ENCODE peak calls at places on chromosome 1, in seven cellular contexts. L, K, F, C, R, I and A are unnamed samples. For H3K27me3, the result is how much of the 10 kb centered on the place peaks cover.

GRCh38 chr1:11757047-11757446 is 4.9 kb upstream of the C1orf167 start:
- DNase-seq in F (no peak), R (no peak), K (no peak), C (peak), I (no peak), L (no peak), A (no peak)

GRCh38 chr1:208031316-208031931 is 120.5 kb upstream of the CD34 start:
- DNase-seq in F (no peak), I (no peak), R (no peak), L (no peak), C (peak), K (no peak), A (no peak)

GRCh38 chr1:167455786-167456446 is 62.4 kb downstream of the CD247 start:
- DNase-seq in R (no peak), K (peak), F (peak), L (no peak), C (no peak), I (peak), A (peak)

GRCh38 chr1:209768354-209768774 is 12.5 kb downstream of the TRAF3IP3 start:
- DNase-seq in L (no peak), C (no peak), F (no peak), R (peak), K (no peak), I (no peak), A (no peak)

GRCh38 chr1:220370041-220370700 is 97.9 kb upstream of the RAB3GAP2 start:
- DNase-seq in C (peak), K (no peak), F (peak), I (peak), R (no peak), L (no peak), A (no peak)

GRCh38 chr1:183986941-183987340 is 50.6 kb downstream of the COLGALT2 start:
- DNase-seq in C (no peak), I (no peak), K (no peak), F (no peak), L (no peak), R (no peak), A (no peak)

GRCh38 chr1:61152706-61153105 is 70.3 kb downstream of the NFIA start:
- DNase-seq in C (no peak), R (no peak), K (no peak), I (no peak), L (no peak), F (no peak), A (no peak)

GRCh38 chr1:92764116-92764515 is 20.8 kb downstream of the EVI5 start:
- DNase-seq in R (no peak), K (no peak), F (no peak), C (peak), L (no peak), I (no peak), A (no peak)

GRCh38 chr1:211736351-211736915 is 61.0 kb upstream of the NEK2 start:
- DNase-seq in R (no peak), I (no peak), C (no peak), F (no peak), L (no peak), K (no peak), A (no peak)

GRCh38 chr1:186082235-186082937 is 292.7 kb downstream of the TPR start:
- DNase-seq in F (peak), R (no peak), K (no peak), I (peak), C (peak), L (no peak), A (peak)

GRCh38 chr1:89802036-89802435 is 18.8 kb upstream of the LRRC8D start:
- DNase-seq in C (no peak), I (no peak), R (no peak), L (no peak), K (no peak), F (no peak), A (no peak)

GRCh38 chr1:243346016-243346415 is 90.2 kb downstream of the SDCCAG8 start:
- DNase-seq in F (no peak), R (no peak), L (no peak), I (no peak), C (peak), K (no peak), A (no peak)

GRCh38 chr1:201013991-201014815 is 9.3 kb downstream of the KIF21B start:
- DNase-seq in L (no peak), R (no peak), F (no peak), K (no peak), C (peak), I (peak), A (no peak)

GRCh38 chr1:22598736-22599135 is 35.4 kb downstream of the EPHA8 start:
- DNase-seq in K (no peak), F (no peak), R (no peak), I (no peak), L (no peak), C (peak), A (no peak)

GRCh38 chr1:75632350-75632949 is 21.5 kb upstream of the SLC44A5 start:
- DNase-seq in R (no peak), L (no peak), C (peak), I (peak), K (no peak), F (no peak), A (no peak)

GRCh38 chr1:15935056-15935950 is 40.6 kb downstream of the ZBTB17 start:
- DNase-seq in K (no peak), R (no peak), C (peak), I (no peak), L (no peak), F (no peak), A (no peak)

GRCh38 chr1:180229483-180230415 is at the start of gene LHX4:
- DNase-seq in I (peak), R (no peak), K (peak), C (peak), F (no peak), L (peak), A (peak)

GRCh38 chr1:180221461-180221860 is 8.6 kb upstream of the LHX4 start:
- DNase-seq in R (no peak), I (no peak), C (no peak), K (no peak), F (no peak), L (no peak), A (no peak)

GRCh38 chr1:180228648-180229482 is 1.2 kb upstream of the LHX4 start:
- DNase-seq in R (no peak), C (peak), L (no peak), F (no peak), K (no peak), I (peak), A (no peak)

GRCh38 chr1:180227843-180228647 is 2.0 kb upstream of the LHX4 start:
- DNase-seq in C (no peak), L (no peak), K (no peak), R (no peak), F (no peak), I (no peak), A (no peak)

DNA sequence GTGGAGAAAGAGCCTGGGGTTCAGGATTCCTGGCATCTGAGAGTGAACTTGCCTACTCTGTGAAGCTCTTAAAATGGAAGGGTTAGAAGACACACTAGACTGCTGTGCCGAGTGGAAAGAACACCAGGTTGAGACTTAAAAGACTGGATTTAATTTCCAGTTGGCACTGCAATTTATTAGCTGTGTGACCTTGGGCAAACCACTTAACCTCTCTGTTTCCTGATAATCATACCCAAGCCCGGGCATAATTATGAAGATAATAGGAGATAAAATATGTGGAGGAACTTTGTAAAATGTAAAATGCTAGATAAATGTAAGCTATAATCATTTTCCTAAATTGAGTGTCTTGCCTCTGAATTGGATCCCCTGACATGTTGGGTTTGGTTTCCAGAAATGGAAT is 4.7 kb upstream of the LHX4 start:
- DNase-seq in I (no peak), L (no peak), F (no peak), K (no peak), C (no peak), R (no peak), A (no peak)
- H3K27me3 ChIP-seq in I (half or more), L (under half), F (half or more), K (under half), C (half or more), R (under half), A (half or more)

GRCh38 chr1:43035821-43036456 is 77.3 kb upstream of the SLC2A1 start:
- DNase-seq in L (no peak), K (no peak), I (no peak), C (no peak), R (no peak), F (no peak), A (no peak)
- H3K27ac ChIP-seq in L (no peak), K (no peak), I (no peak), C (no peak), R (no peak), F (no peak), A (no peak)

DNA sequence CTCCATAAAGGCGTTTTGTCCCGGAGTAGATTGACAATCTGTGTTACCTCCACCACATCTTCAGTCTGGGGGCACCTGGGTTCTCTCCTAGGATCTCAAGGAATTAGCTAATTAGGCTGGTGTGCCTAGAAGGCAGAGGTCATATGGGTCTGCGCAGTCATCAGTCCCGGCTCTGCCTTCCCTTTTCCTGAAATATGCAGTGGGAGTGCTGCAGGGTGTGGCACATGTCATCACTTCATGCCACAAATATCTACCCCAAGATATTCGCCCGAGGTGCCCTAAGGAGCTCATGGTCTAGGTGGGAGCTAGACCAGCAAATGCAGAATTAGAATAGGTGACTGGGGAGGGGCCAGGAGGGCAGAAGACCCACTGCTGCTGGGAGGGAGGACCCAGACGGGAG is 42.9 kb downstream of the ACTL8 start:
- DNase-seq in F (no peak), L (no peak), K (no peak), R (no peak), C (no peak), I (no peak), A (no peak)
- H3K27me3 ChIP-seq in F (under half), L (under half), K (under half), R (under half), C (under half), I (under half), A (half or more)

GRCh38 chr1:165891461-165891860 is 64.0 kb downstream of the UCK2 start:
- DNase-seq in K (no peak), F (no peak), L (no peak), R (no peak), C (peak), I (no peak), A (no peak)
- H3K27ac ChIP-seq in K (no peak), F (no peak), L (no peak), R (no peak), C (peak), I (no peak), A (no peak)

GRCh38 chr1:37762516-37762915 is 2.4 kb downstream of the EPHA10 start:
- DNase-seq in C (no peak), F (no peak), I (no peak), L (no peak), K (no peak), R (no peak), A (no peak)

GRCh38 chr1:37759451-37759850 is 5.5 kb downstream of the EPHA10 start:
- DNase-seq in K (no peak), C (no peak), L (no peak), I (no peak), F (no peak), R (no peak), A (no peak)

GRCh38 chr1:37763791-37764741 is 854 bp downstream of the EPHA10 start:
- DNase-seq in C (peak), K (peak), I (peak), L (peak), R (peak), F (peak), A (peak)

GRCh38 chr1:37764888-37765441 is at the start of gene EPHA10:
- DNase-seq in C (no peak), L (no peak), I (no peak), K (peak), R (no peak), F (no peak), A (no peak)

DNA sequence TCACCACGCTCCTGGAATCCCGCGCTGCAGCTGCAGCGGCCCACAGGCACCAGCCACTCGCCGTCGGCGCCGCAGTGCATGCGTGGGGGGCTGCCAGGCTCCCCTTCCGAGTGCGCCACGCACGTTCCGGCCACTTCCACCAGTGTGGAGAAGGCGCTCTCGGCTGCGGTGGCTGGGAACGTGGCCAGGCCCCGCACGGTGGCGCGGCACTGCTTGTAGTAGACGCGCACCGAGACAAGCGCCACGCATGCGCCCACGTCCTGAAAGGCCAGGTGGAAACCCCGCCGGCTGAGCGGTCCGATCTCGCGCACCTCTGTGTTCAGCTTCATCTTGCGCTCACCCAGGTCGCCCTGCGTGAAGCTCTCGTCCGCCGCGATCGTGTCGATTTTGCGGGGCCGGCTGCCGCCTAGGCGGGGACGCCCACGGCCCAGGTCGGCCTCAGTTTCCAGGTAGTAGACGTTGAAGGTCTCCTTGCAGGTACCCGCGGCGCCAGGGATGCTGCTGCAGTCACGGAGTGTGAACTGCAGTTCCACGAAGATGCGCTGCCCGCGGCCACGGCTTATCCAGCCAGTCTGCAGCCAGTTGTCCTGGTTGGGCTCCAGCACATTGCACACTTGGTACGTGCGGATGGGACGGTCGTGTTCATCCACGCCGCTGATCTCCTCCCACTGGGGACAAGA is 3.4 kb downstream of the EPHA10 start:
- DNase-seq in K (peak), L (no peak), R (no peak), I (no peak), C (no peak), F (no peak), A (no peak)
- H3K27me3 ChIP-seq in K (under half), L (under half), R (half or more), I (half or more), C (under half), F (half or more), A (half or more)